ENCODE peak calls at places on chromosomes 13 and 19, in ten cellular contexts. Q is ovary, V is tibial artery, P is K562, X is thyroid gland, E is pancreas, R is RWPE1, N is A549, D is body of pancreas, U is astrocyte of the cerebellum. W is an unnamed sample.

GRCh38 chr13:66222926-66223325 is 1007.2 kb downstream of the PCDH9 start:
- DNase-seq in Q (no peak), V (no peak), P (no peak), X (no peak), E (no peak), R (no peak), N (no peak), D (no peak), U (no peak), W (no peak)

GRCh38 chr13:28324181-28324789 is 170.6 kb downstream of the FLT1 start:
- DNase-seq in Q (no peak), V (peak; percentile 40), P (peak; percentile 71), X (peak; percentile 59), E (peak; percentile 22), R (peak; percentile 63), N (peak; percentile 56), D (peak; percentile 55), U (no peak), W (peak; percentile 73)

GRCh38 chr13:112767506-112768471 is 78.0 kb downstream of the ATP11A start:
- DNase-seq in Q (no peak), V (peak; percentile 73), P (no peak), X (no peak), E (no peak), R (no peak), N (no peak), D (no peak), U (no peak), W (peak; percentile 22)

GRCh38 chr19:8001995-8002849 is 3.2 kb downstream of the ELAVL1 start:
- DNase-seq in Q (peak; percentile 87), V (peak; percentile 74), P (peak; percentile 86), X (peak; percentile 71), E (peak; percentile 67), R (peak; percentile 78), N (peak; percentile 71), D (peak; percentile 85), U (peak; percentile 50), W (peak; percentile 87)

GRCh38 chr13:83450586-83450985 is 431.7 kb downstream of the SLITRK1 start:
- DNase-seq in Q (no peak), V (no peak), P (no peak), X (no peak), E (no peak), R (no peak), N (peak; percentile 26), D (no peak), U (no peak), W (no peak)

GRCh38 chr19:56554272-56554869 is 12.9 kb upstream of the ZNF470 start:
- DNase-seq in Q (no peak), V (no peak), P (no peak), X (no peak), E (no peak), R (no peak), N (no peak), D (no peak), U (no peak), W (no peak)

GRCh38 chr13:34513526-34513925 is 428.5 kb upstream of the NBEA start:
- DNase-seq in Q (no peak), V (no peak), P (no peak), X (no peak), E (no peak), R (no peak), N (no peak), D (no peak), U (no peak), W (no peak)

GRCh38 chr13:46665630-46666482 is 112.9 kb downstream of the LRCH1 start:
- DNase-seq in Q (no peak), V (no peak), P (no peak), X (no peak), E (no peak), R (no peak), N (peak; percentile 44), D (no peak), U (no peak), W (peak; percentile 24)

GRCh38 chr13:42532561-42533335 is 41.2 kb upstream of the TNFSF11 start:
- DNase-seq in Q (no peak), V (no peak), P (no peak), X (no peak), E (no peak), R (no peak), N (no peak), D (no peak), U (no peak), W (no peak)

GRCh38 chr19:10384580-10384979 is 4.2 kb upstream of the TYK2 start:
- DNase-seq in Q (no peak), V (no peak), P (no peak), X (no peak), E (no peak), R (no peak), N (no peak), D (no peak), U (no peak), W (no peak)
- TF ChIP-seq CTCF in Q (no peak), V (no peak), P (no peak), X (no peak), E (no peak), R (no peak), N (no peak), D (no peak), U (no peak), W (no peak)

DNA sequence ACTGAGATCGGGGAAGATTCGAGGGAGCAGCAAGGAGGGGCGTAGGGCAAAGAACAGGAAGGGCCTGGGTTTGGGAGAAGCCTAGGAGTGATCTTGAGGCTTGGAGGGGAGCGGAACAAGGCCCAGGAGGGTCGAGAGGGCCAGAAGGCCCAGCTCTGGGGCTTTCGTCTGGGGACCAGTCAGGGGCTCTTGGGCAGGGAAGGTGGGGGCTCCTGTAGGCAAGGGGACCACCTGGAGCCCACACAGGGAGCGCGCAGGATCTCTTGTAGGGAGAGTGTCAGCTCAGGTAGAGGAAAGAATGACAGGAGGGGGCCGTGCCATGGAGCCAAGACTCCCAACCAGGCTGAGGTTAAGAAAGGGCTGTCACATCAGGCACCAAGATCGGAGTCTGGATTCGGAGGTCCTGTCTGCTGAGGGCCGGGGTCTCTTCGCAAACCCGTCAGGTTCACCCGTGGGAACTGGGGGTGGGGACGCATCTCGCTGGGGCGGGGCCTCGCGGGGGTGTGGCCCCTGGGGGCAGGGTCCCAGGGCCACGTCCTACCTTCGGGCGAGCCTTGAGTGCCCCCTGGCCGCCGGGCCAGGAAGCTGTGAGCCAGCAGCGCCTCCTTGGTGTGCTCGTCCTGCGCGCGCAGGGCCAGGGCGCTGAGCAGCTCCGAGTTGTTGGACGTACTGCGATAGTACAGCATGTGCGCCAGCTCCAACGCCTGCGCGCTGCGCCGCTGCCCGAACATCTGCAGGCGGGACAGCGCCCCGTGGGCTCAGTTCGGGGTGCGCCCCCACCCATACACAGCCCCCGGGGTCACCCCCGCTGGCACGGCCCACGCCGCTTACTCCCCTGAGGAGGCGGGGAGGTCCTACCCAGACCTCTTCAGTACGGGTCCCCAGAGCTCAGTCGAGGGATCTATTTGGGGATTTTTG is 8.4 kb downstream of the EMP3 start:
- DNase-seq in Q (peak; percentile 87), V (peak; percentile 90), P (peak; percentile 95), X (peak; percentile 95), E (peak; percentile 89), R (peak; percentile 74), N (peak; percentile 98), D (peak; percentile 92), U (peak; percentile 63), W (peak; percentile 96)
- TF ChIP-seq CTCF in Q (peak; percentile 76), V (peak; percentile 79), P (peak; percentile 99), X (peak; percentile 86), E (peak; percentile 78), R (peak; percentile 75), N (peak; percentile 96), D (peak; percentile 86), U (peak; percentile 69), W (peak; percentile 74)

DNA sequence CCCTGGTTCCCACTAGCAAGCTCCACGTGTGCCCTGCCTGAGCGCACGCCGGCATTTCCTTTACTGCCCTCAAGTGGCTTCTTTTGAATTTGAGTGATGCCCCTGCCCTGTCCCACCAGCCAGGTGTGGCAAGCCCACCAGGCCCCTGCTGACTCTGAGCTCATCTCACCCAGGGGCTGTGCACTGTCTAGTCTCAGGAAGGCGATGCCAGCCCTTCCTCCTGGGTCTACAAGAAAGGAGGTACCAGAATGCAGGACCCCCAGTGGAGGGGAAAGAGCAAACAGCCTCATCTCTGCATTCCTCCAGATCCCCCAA is 17.3 kb upstream of the EPHX3 start:
- DNase-seq in Q (no peak), V (no peak), P (no peak), X (no peak), E (no peak), R (no peak), N (no peak), D (no peak), U (no peak), W (no peak)
- TF ChIP-seq CTCF in Q (no peak), V (no peak), P (no peak), X (no peak), E (no peak), R (no peak), N (no peak), D (no peak), U (no peak), W (no peak)

GRCh38 chr19:51296331-51297093 is 14.9 kb upstream of the IGLON5 start:
- DNase-seq in Q (no peak), V (no peak), P (peak; percentile 51), X (no peak), E (no peak), R (no peak), N (peak; percentile 36), D (no peak), U (no peak), W (no peak)
- TF ChIP-seq CTCF in Q (no peak), V (no peak), P (peak; percentile 44), X (no peak), E (no peak), R (no peak), N (peak; percentile 31), D (no peak), U (no peak), W (no peak)

GRCh38 chr13:76975863-76976262 is 16.0 kb upstream of the CLN5 start:
- DNase-seq in Q (no peak), V (no peak), P (no peak), X (no peak), E (no peak), R (no peak), N (no peak), D (no peak), U (no peak), W (no peak)
- TF ChIP-seq CTCF in Q (no peak), V (no peak), P (no peak), X (no peak), E (no peak), R (no peak), N (no peak), D (no peak), U (no peak), W (no peak)

DNA sequence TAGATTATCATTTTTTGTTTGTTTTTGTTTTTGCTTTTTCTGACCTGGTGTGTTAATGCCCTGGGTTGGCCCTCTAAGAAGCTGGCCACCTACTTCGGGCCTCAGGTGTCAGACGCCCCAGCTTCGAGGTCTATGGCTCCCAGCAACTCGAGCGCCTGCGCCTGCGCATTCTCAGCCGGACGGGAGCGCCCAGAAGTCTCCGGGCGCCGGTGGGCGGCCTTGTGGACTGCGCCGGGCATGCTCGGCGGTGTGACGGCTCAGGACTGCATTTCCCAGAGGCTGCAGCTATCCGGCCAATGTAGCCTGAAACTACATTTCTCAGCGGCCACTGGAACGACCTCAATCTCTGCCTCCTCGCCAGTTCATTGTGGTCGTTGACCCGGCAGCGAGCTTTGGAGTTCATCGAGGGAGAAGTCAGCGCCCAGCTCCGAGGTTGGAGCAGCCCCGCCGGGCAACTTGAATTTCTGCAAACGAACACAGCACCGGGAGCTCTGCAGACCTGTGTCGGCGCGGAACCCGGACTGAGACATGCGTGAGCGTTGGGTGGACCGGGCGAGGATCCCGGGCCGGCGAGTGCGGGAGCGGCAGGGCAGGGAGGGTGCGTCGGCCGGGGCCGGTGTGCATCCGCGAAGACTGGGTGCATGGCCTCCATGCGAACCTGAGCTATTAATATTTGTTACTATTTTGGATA is at the start of gene ZNF30:
- DNase-seq in Q (peak; percentile 90), V (peak; percentile 84), P (peak; percentile 93), X (peak; percentile 94), E (peak; percentile 92), R (peak; percentile 85), N (peak; percentile 95), D (peak; percentile 93), U (peak; percentile 75), W (peak; percentile 91)
- TF ChIP-seq CTCF in Q (no peak), V (no peak), P (no peak), X (no peak), E (no peak), R (no peak), N (no peak), D (no peak), U (no peak), W (no peak)